ENCODE peak calls at places on chromosome 22, in six cellular contexts. R is CD8-positive, alpha-beta memory T cell; H is fibroblast of lung; P is A549; J is IMR-90; Y is stomach. D is an unnamed sample. For H3K4me1, the result is how much of the 10 kb centered on the place peaks cover.

GRCh38 chr22:48694296-48694883 is 1133.3 kb downstream of the BRD1 start:
- DNase-seq in R (no peak), Y (no peak), J (no peak), H (no peak), P (no peak), D (no peak)

GRCh38 chr22:45227645-45228400 is 12.9 kb downstream of the KIAA0930 start:
- DNase-seq in Y (no peak), J (no peak), R (no peak), P (no peak), H (no peak), D (no peak)

GRCh38 chr22:31739795-31740201 is 10.1 kb downstream of the PRR14L start:
- DNase-seq in R (no peak), J (no peak), H (no peak), P (no peak), Y (no peak), D (no peak)

GRCh38 chr22:23903328-23903971 is 9.3 kb downstream of the MIF start:
- DNase-seq in H (peak), J (peak), R (no peak), P (no peak), Y (no peak), D (no peak)

GRCh38 chr22:25564979-25565677 is 653 bp downstream of the GRK3 start:
- DNase-seq in P (peak), J (no peak), R (no peak), H (peak), Y (no peak), D (no peak)

GRCh38 chr22:45602824-45603301 is 68.8 kb upstream of the ATXN10 start:
- DNase-seq in R (no peak), Y (no peak), J (no peak), P (no peak), H (peak), D (no peak)

GRCh38 chr22:19169002-19169946 is 9.3 kb downstream of the SLC25A1 start:
- DNase-seq in J (no peak), R (no peak), H (no peak), Y (no peak), P (no peak), D (no peak)

GRCh38 chr22:25354456-25354855 is 135.0 kb downstream of the CRYBB2 start:
- DNase-seq in R (no peak), J (no peak), P (no peak), H (no peak), Y (no peak), D (no peak)

GRCh38 chr22:41382098-41382578 is 396 bp downstream of the TEF start:
- DNase-seq in J (no peak), R (no peak), P (peak), Y (peak), H (no peak), D (peak)

GRCh38 chr22:19705181-19705934 is 8.9 kb upstream of the SEPTIN5 start:
- DNase-seq in J (no peak), H (no peak), R (no peak), P (no peak), Y (no peak), D (no peak)

GRCh38 chr22:47206819-47207218 is 444.4 kb downstream of the TBC1D22A start:
- DNase-seq in P (no peak), H (no peak), J (no peak), Y (peak), R (no peak), D (no peak)

GRCh38 chr22:19576460-19577421 is 52.5 kb upstream of the CLDN5 start:
- DNase-seq in Y (no peak), R (no peak), P (no peak), J (peak), H (peak), D (peak)

GRCh38 chr22:28750471-28750881 is 8.6 kb downstream of the HSCB start:
- DNase-seq in Y (no peak), R (no peak), J (peak), P (no peak), H (peak), D (no peak)

GRCh38 chr22:19795617-19796008 is 35.0 kb downstream of the TBX1 start:
- DNase-seq in Y (no peak), P (no peak), H (peak), R (no peak), J (peak), D (no peak)

GRCh38 chr22:41976070-41976901 is 7.0 kb downstream of the SEPTIN3 start:
- DNase-seq in Y (peak), P (no peak), J (no peak), R (peak), H (no peak), D (no peak)

GRCh38 chr22:19568337-19569311 is 44.4 kb upstream of the CLDN5 start:
- DNase-seq in Y (no peak), R (no peak), J (peak), P (no peak), H (peak), D (no peak)

GRCh38 chr22:31748490-31748889 is 1.4 kb downstream of the PRR14L start:
- DNase-seq in J (no peak), P (no peak), H (peak), R (no peak), Y (no peak), D (no peak)

DNA sequence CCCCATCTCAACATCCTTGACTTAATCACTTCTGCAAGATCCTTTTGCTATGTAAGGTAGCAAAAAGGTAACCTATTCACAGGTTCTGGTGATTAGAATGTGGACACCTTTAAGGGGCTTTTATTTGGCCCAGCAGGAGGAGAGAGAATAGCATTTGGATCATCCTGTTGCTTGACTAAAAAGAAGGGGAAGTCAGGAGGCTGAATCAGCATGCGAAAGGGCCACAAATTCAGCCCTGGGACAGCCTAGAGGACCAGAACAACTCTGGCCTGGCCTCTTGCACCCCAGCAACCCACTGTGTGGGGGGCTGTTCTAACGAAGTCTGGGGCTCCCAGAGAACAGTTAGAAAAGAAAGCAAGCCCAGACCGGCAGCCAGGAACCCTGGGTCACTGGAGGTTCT is 3.2 kb upstream of the HMOX1 start:
- DNase-seq in P (no peak), H (no peak), Y (no peak), J (no peak), R (no peak), D (no peak)
- H3K4me1 ChIP-seq in P (half or more), H (under half), Y (half or more), J (under half), R (under half), D (under half)

GRCh38 chr22:37627545-37627944 is 11.9 kb upstream of the SH3BP1 start:
- DNase-seq in R (peak), P (no peak), J (no peak), Y (no peak), H (no peak), D (no peak)

GRCh38 chr22:37626144-37626543 is 13.3 kb upstream of the SH3BP1 start:
- DNase-seq in H (no peak), P (no peak), R (no peak), J (peak), Y (peak), D (no peak)

GRCh38 chr22:37626556-37627075 is 12.9 kb upstream of the SH3BP1 start:
- DNase-seq in R (no peak), J (no peak), P (no peak), Y (no peak), H (no peak), D (no peak)

GRCh38 chr22:37625737-37626136 is 13.7 kb upstream of the SH3BP1 start:
- DNase-seq in J (no peak), H (no peak), R (no peak), P (no peak), Y (no peak), D (no peak)

GRCh38 chr22:37627091-37627490 is 12.4 kb upstream of the SH3BP1 start:
- DNase-seq in R (peak), P (no peak), H (no peak), Y (no peak), J (no peak), D (no peak)
- H3K4me3 ChIP-seq in R (peak), P (no peak), H (no peak), Y (no peak), J (no peak), D (no peak)

DNA sequence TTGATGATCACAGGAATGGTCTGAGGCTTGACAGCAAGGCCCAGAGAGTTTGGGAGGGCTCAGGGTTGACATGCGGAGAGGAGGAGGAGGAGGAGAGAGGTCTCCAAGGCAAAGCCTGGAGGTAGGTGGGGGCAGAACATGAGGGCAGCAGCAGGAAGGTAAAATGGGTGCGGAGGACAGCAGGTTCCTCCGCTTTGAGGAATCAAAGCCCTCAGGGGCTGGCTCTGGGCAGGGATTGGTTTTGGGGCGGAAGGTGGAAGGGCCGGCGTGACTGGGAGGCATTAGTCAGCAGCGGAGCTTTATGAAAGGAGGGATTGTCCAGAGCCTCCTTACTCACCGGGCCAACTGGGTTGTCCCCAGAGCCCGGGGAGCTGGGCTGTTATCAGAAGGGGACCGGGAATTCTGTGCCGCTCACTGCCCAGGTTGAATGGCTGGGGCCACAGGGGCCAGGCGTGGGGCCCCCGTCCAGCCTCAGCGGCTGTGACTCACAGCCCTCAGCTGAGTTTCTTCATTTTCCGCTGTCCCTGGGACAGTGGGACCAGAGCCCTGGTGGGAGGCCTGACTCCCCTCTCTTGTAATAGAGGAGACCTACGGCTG is 36.2 kb downstream of the LIF start:
- DNase-seq in J (peak), H (peak), R (no peak), P (peak), Y (peak), D (peak)
- H3K4me1 ChIP-seq in J (under half), H (under half), R (under half), P (half or more), Y (half or more), D (half or more)

GRCh38 chr22:30307026-30307574 is 17.8 kb upstream of the CASTOR1 start:
- DNase-seq in H (no peak), J (no peak), R (no peak), P (no peak), Y (no peak), D (no peak)
- H3K4me3 ChIP-seq in H (no peak), J (no peak), R (peak), P (no peak), Y (no peak), D (no peak)

GRCh38 chr22:33539902-33540751 is 380.1 kb downstream of the LARGE1 start:
- DNase-seq in R (no peak), J (peak), P (peak), H (peak), Y (peak), D (no peak)

GRCh38 chr22:33537059-33537458 is 383.2 kb downstream of the LARGE1 start:
- DNase-seq in P (no peak), J (no peak), R (no peak), H (no peak), Y (no peak), D (no peak)

GRCh38 chr22:33535937-33536875 is 384.1 kb downstream of the LARGE1 start:
- DNase-seq in Y (no peak), H (no peak), R (no peak), J (no peak), P (no peak), D (no peak)

GRCh38 chr22:33539202-33539901 is 380.9 kb downstream of the LARGE1 start:
- DNase-seq in H (no peak), P (no peak), J (no peak), R (no peak), Y (no peak), D (no peak)

DNA sequence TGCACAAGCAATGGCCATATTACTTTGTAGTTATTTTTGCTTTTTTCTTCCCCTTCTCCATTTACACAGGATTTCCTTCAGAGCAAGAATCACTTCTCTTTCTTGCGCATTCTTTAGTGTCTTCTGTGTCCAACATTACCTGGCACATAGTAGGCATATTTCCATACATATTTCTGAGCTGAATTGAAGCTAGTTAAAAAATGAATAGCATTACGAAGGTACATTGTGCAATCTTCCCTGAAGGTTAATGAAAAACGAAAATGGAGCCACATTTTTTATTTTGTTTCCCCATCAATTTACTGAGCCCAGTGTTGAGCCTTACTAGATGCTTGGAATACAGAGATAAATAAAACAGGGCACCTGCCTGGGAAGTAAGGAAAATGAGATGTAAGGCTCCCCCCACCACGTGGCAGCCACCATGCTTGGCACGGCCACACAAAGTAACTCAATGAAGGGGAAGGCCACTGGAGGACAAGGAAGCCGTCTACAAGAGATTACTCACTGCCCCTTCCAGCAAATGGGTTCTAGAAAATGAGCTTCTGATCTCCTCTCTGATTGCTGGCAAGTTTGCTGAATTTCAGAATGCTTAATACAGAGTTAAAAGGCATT is 381.9 kb downstream of the LARGE1 start:
- DNase-seq in J (no peak), H (no peak), R (no peak), P (no peak), Y (no peak), D (no peak)
- H3K4me1 ChIP-seq in J (under half), H (under half), R (under half), P (under half), Y (under half), D (under half)